ENCODE peak calls at places on chromosomes 2 and 18, in four cellular contexts. M, I, Q and X are unnamed samples.

GRCh38 chr18:57819671-57820460 is 16.8 kb upstream of the ATP8B1 start:
- DNase-seq in M (no peak), Q (peak; percentile 90), I (no peak), X (peak; percentile 74)

GRCh38 chr2:146579154-146579930 is 1265.5 kb upstream of the ACVR2A start:
- DNase-seq in Q (peak; percentile 79), M (no peak), I (no peak), X (peak; percentile 47)

GRCh38 chr18:46712406-46712805 is 44.4 kb downstream of the ST8SIA5 start:
- DNase-seq in M (no peak), Q (peak; percentile 50), I (no peak), X (no peak)

GRCh38 chr2:175156534-175156933 is 11.5 kb downstream of the ATF2 start:
- DNase-seq in I (peak; percentile 6), M (no peak), Q (no peak), X (no peak)

GRCh38 chr2:105403241-105403784 is 4.5 kb upstream of the FHL2 start:
- DNase-seq in I (no peak), M (no peak), Q (no peak), X (no peak)

GRCh38 chr2:20147351-20147750 is 77.6 kb downstream of the SDC1 start:
- DNase-seq in Q (no peak), I (no peak), M (no peak), X (no peak)

GRCh38 chr2:190599546-190600220 is 49.2 kb upstream of the NAB1 start:
- DNase-seq in I (no peak), Q (no peak), M (no peak), X (no peak)

GRCh38 chr2:46268196-46268595 is 29.0 kb upstream of the EPAS1 start:
- DNase-seq in Q (no peak), I (no peak), M (peak; percentile 57), X (no peak)

GRCh38 chr2:196234672-196235071 is 63.3 kb upstream of the STK17B start:
- DNase-seq in Q (peak; percentile 30), I (no peak), M (no peak), X (no peak)

GRCh38 chr2:233061007-233061590 is 957 bp downstream of the INPP5D start:
- DNase-seq in M (peak; percentile 25), Q (no peak), I (no peak), X (no peak)

GRCh38 chr2:99957724-99958123 is 184.7 kb downstream of the AFF3 start:
- DNase-seq in Q (no peak), I (no peak), M (no peak), X (no peak)

GRCh38 chr2:152730591-152731333 is 12.3 kb downstream of the ARL6IP6 start:
- DNase-seq in M (peak; percentile 84), Q (peak; percentile 19), I (no peak), X (peak; percentile 8)

GRCh38 chr2:219073413-219074129 is 12.8 kb upstream of the IHH start:
- DNase-seq in M (peak; percentile 30), I (peak; percentile 87), Q (peak; percentile 83), X (no peak)

GRCh38 chr2:602571-603366 is 74.4 kb downstream of the TMEM18 start:
- DNase-seq in I (no peak), Q (peak; percentile 89), M (no peak), X (no peak)

GRCh38 chr2:169452080-169452479 is 27.2 kb upstream of the BBS5 start:
- DNase-seq in Q (peak; percentile 63), M (peak; percentile 28), I (peak; percentile 58), X (no peak)

GRCh38 chr2:236932711-236933300 is 152.9 kb upstream of the COPS8 start:
- DNase-seq in M (no peak), I (no peak), Q (no peak), X (no peak)
- H3K4me2 ChIP-seq in M (no peak overlapping the region), I (no peak overlapping the region), Q (no peak overlapping the region), X (no peak overlapping the region)

GRCh38 chr2:220226076-220226475 is 598.6 kb downstream of the SLC4A3 start:
- DNase-seq in I (no peak), Q (peak; percentile 52), M (no peak), X (no peak)

GRCh38 chr2:220226541-220226940 is 599.1 kb downstream of the SLC4A3 start:
- DNase-seq in I (no peak), M (no peak), Q (no peak), X (no peak)

GRCh38 chr2:220227272-220227920 is 600.0 kb downstream of the SLC4A3 start:
- DNase-seq in M (no peak), Q (peak; percentile 64), I (no peak), X (peak; percentile 82)

GRCh38 chr2:220224711-220225519 is 597.5 kb downstream of the SLC4A3 start:
- DNase-seq in I (no peak), Q (peak; percentile 97), M (no peak), X (peak; percentile 99)

GRCh38 chr2:220228310-220229006 is 601.0 kb downstream of the SLC4A3 start:
- DNase-seq in Q (peak; percentile 96), I (no peak), M (no peak), X (peak; percentile 97)
- H3F3A ChIP-seq in Q (peaks cover 10% of the 10 kb centered on the region), I (no peaks in the 10 kb centered on the region), M (no peaks in the 10 kb centered on the region), X (peaks cover 41% of the 10 kb centered on the region)

DNA sequence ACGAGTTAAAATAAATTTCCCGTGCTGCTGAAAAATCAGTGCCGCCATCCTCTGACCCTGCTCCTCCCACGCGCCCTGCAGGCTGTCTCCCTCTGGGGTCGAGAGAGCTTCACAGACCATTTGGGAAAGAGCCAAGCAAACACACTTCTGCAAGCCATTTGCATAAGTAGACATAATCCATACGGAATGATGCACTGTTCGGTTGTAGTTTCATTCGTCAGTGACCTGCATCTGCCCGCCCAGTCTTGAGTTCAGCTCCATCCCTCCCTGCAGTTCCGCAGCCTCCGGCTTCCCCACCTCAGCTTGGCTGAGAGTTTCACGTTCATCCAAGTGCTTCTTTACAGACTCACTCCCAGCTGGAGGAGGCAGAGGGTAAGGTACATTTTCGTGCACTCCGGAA is 69.6 kb downstream of the TRAPPC12 start:
- DNase-seq in I (no peak), Q (no peak), M (no peak), X (no peak)
- H3K4me2 ChIP-seq in I (no peak overlapping the region), Q (no peak overlapping the region), M (no peak overlapping the region), X (no peak overlapping the region)

DNA sequence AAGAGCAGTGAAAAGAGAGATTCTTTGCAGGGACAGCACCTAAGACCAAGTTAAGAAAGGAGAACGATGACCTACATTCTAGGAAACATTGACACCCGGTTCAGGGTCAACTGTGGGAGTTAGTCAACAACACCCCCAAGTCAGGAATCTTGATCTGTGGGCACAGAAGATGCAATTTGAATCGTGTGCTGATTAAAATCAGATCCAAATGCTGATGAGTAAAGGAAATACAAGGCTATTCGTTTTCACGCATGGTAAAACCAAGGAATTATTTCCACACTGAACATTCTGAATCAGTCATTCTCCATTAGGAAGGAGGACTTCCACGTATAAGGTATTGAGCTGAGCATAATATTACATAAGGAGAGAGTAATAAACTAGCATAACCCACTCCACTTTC is 124.2 kb downstream of the COPS8 start:
- DNase-seq in Q (no peak), I (no peak), M (no peak), X (no peak)
- H3F3A ChIP-seq in Q (no peaks in the 10 kb centered on the region), I (peaks cover 24% of the 10 kb centered on the region), M (no peaks in the 10 kb centered on the region), X (peaks cover 18% of the 10 kb centered on the region)

GRCh38 chr2:157786663-157787363 is 89.3 kb downstream of the ACVR1 start:
- DNase-seq in M (no peak), Q (no peak), I (no peak), X (no peak)
- H3K4me2 ChIP-seq in M (no peak overlapping the region), Q (no peak overlapping the region), I (no peak overlapping the region), X (no peak overlapping the region)